ENCODE peak calls at places on chromosomes 3 and 15, in six cellular contexts. O, K, S, U, R and X are unnamed samples.

GRCh38 chr15:91655891-91656290 is 197.6 kb upstream of the SLCO3A1 start:
- DNase-seq in O (no peak), K (no peak), S (no peak), U (no peak), R (no peak), X (no peak)

GRCh38 chr3:33277193-33277882 is at the start of gene FBXL2:
- DNase-seq in O (no peak), K (peak; percentile 24), S (peak; percentile 95), U (peak; percentile 75), R (peak; percentile 48), X (peak; percentile 26)

GRCh38 chr3:107848516-107848915 is 242.3 kb downstream of the CD47 start:
- DNase-seq in O (no peak), K (no peak), S (no peak), U (no peak), R (no peak), X (no peak)

GRCh38 chr3:133992385-133992784 is 37.3 kb downstream of the SLCO2A1 start:
- DNase-seq in O (no peak), K (no peak), S (no peak), U (no peak), R (no peak), X (no peak)

GRCh38 chr15:98666441-98666840 is 18.1 kb downstream of the IGF1R start:
- DNase-seq in O (no peak), K (no peak), S (no peak), U (no peak), R (no peak), X (no peak)

GRCh38 chr15:52137432-52138357 is 25.1 kb upstream of the BCL2L10 start:
- DNase-seq in O (no peak), K (peak; percentile 33), S (peak; percentile 61), U (peak; percentile 81), R (no peak), X (no peak)

GRCh38 chr15:73923488-73924164 is 2.6 kb upstream of the LOXL1 start:
- DNase-seq in O (no peak), K (no peak), S (no peak), U (no peak), R (no peak), X (no peak)

GRCh38 chr3:55554621-55555020 is 67.5 kb upstream of the WNT5A start:
- DNase-seq in O (no peak), K (no peak), S (no peak), U (no peak), R (no peak), X (no peak)

GRCh38 chr15:32717290-32718081 is at the start of gene GREM1:
- DNase-seq in O (peak; percentile 73), K (peak; percentile 17), S (no peak), U (no peak), R (no peak), X (no peak)

GRCh38 chr3:160982497-160982896 is 122.7 kb downstream of the B3GALNT1 start:
- DNase-seq in O (no peak), K (no peak), S (no peak), U (no peak), R (no peak), X (no peak)

GRCh38 chr3:75249005-75249404 is 415.1 kb upstream of the FRG2C start:
- DNase-seq in O (no peak), K (no peak), S (no peak), U (no peak), R (no peak), X (no peak)

GRCh38 chr3:17945018-17945798 is 202.8 kb upstream of the TBC1D5 start:
- DNase-seq in O (no peak), K (no peak), S (no peak), U (no peak), R (no peak), X (no peak)

GRCh38 chr15:74725241-74725774 is at the start of gene CYP1A1:
- DNase-seq in O (no peak), K (peak; percentile 56), S (no peak), U (no peak), R (no peak), X (no peak)

GRCh38 chr3:171260430-171260829 is 199.8 kb downstream of the TNIK start:
- DNase-seq in O (no peak), K (no peak), S (no peak), U (no peak), R (no peak), X (no peak)

GRCh38 chr15:41981373-41982132 is 9.2 kb upstream of the EHD4 start:
- DNase-seq in O (peak; percentile 39), K (no peak), S (peak; percentile 48), U (no peak), R (no peak), X (no peak)

GRCh38 chr3:43693594-43693993 is 2.9 kb downstream of the ABHD5 start:
- DNase-seq in O (no peak), K (no peak), S (no peak), U (no peak), R (no peak), X (no peak)

GRCh38 chr15:39172380-39173281 is 408.2 kb upstream of the THBS1 start:
- DNase-seq in O (no peak), K (no peak), S (no peak), U (peak; percentile 67), R (peak; percentile 50), X (no peak)

GRCh38 chr3:41116851-41117250 is 82.5 kb upstream of the CTNNB1 start:
- DNase-seq in O (no peak), K (no peak), S (no peak), U (peak; percentile 52), R (no peak), X (no peak)

GRCh38 chr15:63971427-63971805 is 74.9 kb downstream of the DAPK2 start:
- DNase-seq in O (no peak), K (peak; percentile 42), S (peak; percentile 62), U (no peak), R (no peak), X (no peak)

GRCh38 chr15:63599401-63600000 is 2.3 kb downstream of the FBXL22 start:
- DNase-seq in O (peak; percentile 79), K (peak; percentile 82), S (no peak), U (peak; percentile 34), R (peak; percentile 62), X (no peak)

GRCh38 chr3:170414202-170414663 is 4.4 kb upstream of the CLDN11 start:
- DNase-seq in O (no peak), K (no peak), S (peak; percentile 58), U (peak; percentile 52), R (peak; percentile 63), X (peak; percentile 28)

GRCh38 chr3:12312010-12312409 is 23.1 kb downstream of the PPARG start:
- DNase-seq in O (no peak), K (no peak), S (no peak), U (no peak), R (no peak), X (no peak)

GRCh38 chr3:9602620-9603019 is 46.7 kb upstream of the MTMR14 start:
- DNase-seq in O (no peak), K (no peak), S (no peak), U (no peak), R (no peak), X (no peak)

GRCh38 chr15:70427120-70427519 is 329.4 kb upstream of the TLE3 start:
- DNase-seq in O (no peak), K (no peak), S (no peak), U (no peak), R (no peak), X (no peak)

GRCh38 chr15:77533530-77533929 is 99.2 kb downstream of the LINGO1 start:
- DNase-seq in O (no peak), K (no peak), S (no peak), U (no peak), R (no peak), X (no peak)

GRCh38 chr3:138937690-138938055 is 9.3 kb downstream of the FOXL2 start:
- DNase-seq in O (no peak), K (no peak), S (no peak), U (no peak), R (no peak), X (no peak)
- H3K27me3 ChIP-seq in O (peaks cover 71% of the 10 kb centered on the region), K (peaks cover 91% of the 10 kb centered on the region), S (no peaks in the 10 kb centered on the region), U (peaks cover 75% of the 10 kb centered on the region), R (no peaks in the 10 kb centered on the region), X (peaks cover 77% of the 10 kb centered on the region)

GRCh38 chr3:46359748-46360509 is 6.0 kb downstream of the CCR2 start:
- DNase-seq in O (no peak), K (no peak), S (no peak), U (no peak), R (no peak), X (no peak)
- TF ChIP-seq EP300 in O (no peak), K (no peak), S (no peak), U (no peak), R (no peak), X (no peak)

GRCh38 chr3:101571028-101571895 is 2.7 kb upstream of the PCNP start:
- DNase-seq in O (no peak), K (no peak), S (no peak), U (no peak), R (no peak), X (no peak)
- H3K4me3 ChIP-seq in O (no peak overlapping the region), K (no peak overlapping the region), S (no peak overlapping the region), U (no peak overlapping the region), R (no peak overlapping the region), X (no peak overlapping the region)

GRCh38 chr3:13827699-13828098 is 52.2 kb downstream of the WNT7A start:
- DNase-seq in O (peak; percentile 36), K (no peak), S (no peak), U (no peak), R (no peak), X (no peak)
- H3K27me3 ChIP-seq in O (peaks cover 19% of the 10 kb centered on the region), K (no peaks in the 10 kb centered on the region), S (peaks cover 48% of the 10 kb centered on the region), U (peaks cover 51% of the 10 kb centered on the region), R (no peaks in the 10 kb centered on the region), X (no peaks in the 10 kb centered on the region)

GRCh38 chr3:69763458-69763857 is 24.2 kb downstream of the MITF start:
- DNase-seq in O (no peak), K (no peak), S (no peak), U (no peak), R (no peak), X (no peak)
- TF ChIP-seq EP300 in O (no peak), K (peak; percentile 54), S (no peak), U (no peak), R (no peak), X (no peak)